ENCODE peak calls at places on chromosome 16, in ten cellular contexts. One of them, this sample, is unnamed.

GRCh38 chr16:83113317-83113716 is 486.5 kb downstream of the CDH13 start:
- DNase-seq in substantia nigra: peak
- DNase-seq in adrenal gland: no peak
- DNase-seq in pancreas: no peak
- DNase-seq in activated T-helper 2 cell treated with anti-CD3 and anti-CD28 coated beads, Interferon-gamma antibody, Interleukin-2, Interleukin-4, amounts not matched to agents 10 μg/mL and 5 μg/mL and 100 μg/mL, durations not matched to agents 14 hours and 24 hours and 36 hours: no peak
- DNase-seq in activated T-cell treated with anti-CD3 and anti-CD28 coated beads, Interleukin-2, amount 50 U/mL, for 24 hours: no peak
- DNase-seq in foreskin fibroblast: no peak
- DNase-seq in mesendoderm: peak
- DNase-seq in NCI-H460: no peak
- DNase-seq in GM10248: no peak
- DNase-seq in this sample: peak

GRCh38 chr16:31200821-31201510 is 1.6 kb downstream of the PYCARD start:
- DNase-seq in substantia nigra: no peak
- DNase-seq in adrenal gland: no peak
- DNase-seq in pancreas: no peak
- DNase-seq in activated T-helper 2 cell treated with anti-CD3 and anti-CD28 coated beads, Interferon-gamma antibody, Interleukin-2, Interleukin-4, amounts not matched to agents 10 μg/mL and 5 μg/mL and 100 μg/mL, durations not matched to agents 14 hours and 24 hours and 36 hours: peak
- DNase-seq in activated T-cell treated with anti-CD3 and anti-CD28 coated beads, Interleukin-2, amount 50 U/mL, for 24 hours: no peak
- DNase-seq in foreskin fibroblast: peak
- DNase-seq in mesendoderm: peak
- DNase-seq in NCI-H460: no peak
- DNase-seq in GM10248: peak
- DNase-seq in this sample: peak

GRCh38 chr16:88628512-88628974 is 9.8 kb upstream of the IL17C start:
- DNase-seq in substantia nigra: no peak
- DNase-seq in adrenal gland: peak
- DNase-seq in pancreas: no peak
- DNase-seq in activated T-helper 2 cell treated with anti-CD3 and anti-CD28 coated beads, Interferon-gamma antibody, Interleukin-2, Interleukin-4, amounts not matched to agents 10 μg/mL and 5 μg/mL and 100 μg/mL, durations not matched to agents 14 hours and 24 hours and 36 hours: no peak
- DNase-seq in activated T-cell treated with anti-CD3 and anti-CD28 coated beads, Interleukin-2, amount 50 U/mL, for 24 hours: no peak
- DNase-seq in foreskin fibroblast: no peak
- DNase-seq in mesendoderm: peak
- DNase-seq in NCI-H460: no peak
- DNase-seq in GM10248: no peak
- DNase-seq in this sample: peak

GRCh38 chr16:81551141-81551808 is 106.7 kb downstream of the CMIP start:
- DNase-seq in substantia nigra: no peak
- DNase-seq in adrenal gland: no peak
- DNase-seq in pancreas: no peak
- DNase-seq in activated T-helper 2 cell treated with anti-CD3 and anti-CD28 coated beads, Interferon-gamma antibody, Interleukin-2, Interleukin-4, amounts not matched to agents 10 μg/mL and 5 μg/mL and 100 μg/mL, durations not matched to agents 14 hours and 24 hours and 36 hours: no peak
- DNase-seq in activated T-cell treated with anti-CD3 and anti-CD28 coated beads, Interleukin-2, amount 50 U/mL, for 24 hours: no peak
- DNase-seq in foreskin fibroblast: peak
- DNase-seq in mesendoderm: peak
- DNase-seq in NCI-H460: no peak
- DNase-seq in GM10248: peak
- DNase-seq in this sample: peak

GRCh38 chr16:11264155-11264832 is 4.8 kb downstream of the TNP2 start:
- DNase-seq in substantia nigra: no peak
- DNase-seq in adrenal gland: no peak
- DNase-seq in pancreas: no peak
- DNase-seq in activated T-helper 2 cell treated with anti-CD3 and anti-CD28 coated beads, Interferon-gamma antibody, Interleukin-2, Interleukin-4, amounts not matched to agents 10 μg/mL and 5 μg/mL and 100 μg/mL, durations not matched to agents 14 hours and 24 hours and 36 hours: no peak
- DNase-seq in activated T-cell treated with anti-CD3 and anti-CD28 coated beads, Interleukin-2, amount 50 U/mL, for 24 hours: no peak
- DNase-seq in foreskin fibroblast: no peak
- DNase-seq in mesendoderm: no peak
- DNase-seq in NCI-H460: no peak
- DNase-seq in GM10248: no peak
- DNase-seq in this sample: no peak

GRCh38 chr16:66020642-66021041 is 345.8 kb upstream of the CDH5 start:
- DNase-seq in substantia nigra: no peak
- DNase-seq in adrenal gland: no peak
- DNase-seq in pancreas: no peak
- DNase-seq in activated T-helper 2 cell treated with anti-CD3 and anti-CD28 coated beads, Interferon-gamma antibody, Interleukin-2, Interleukin-4, amounts not matched to agents 10 μg/mL and 5 μg/mL and 100 μg/mL, durations not matched to agents 14 hours and 24 hours and 36 hours: no peak
- DNase-seq in activated T-cell treated with anti-CD3 and anti-CD28 coated beads, Interleukin-2, amount 50 U/mL, for 24 hours: no peak
- DNase-seq in foreskin fibroblast: no peak
- DNase-seq in mesendoderm: no peak
- DNase-seq in NCI-H460: no peak
- DNase-seq in GM10248: peak
- DNase-seq in this sample: no peak

GRCh38 chr16:75559002-75559401 is 3.0 kb upstream of the TMEM231 start:
- DNase-seq in substantia nigra: no peak
- DNase-seq in adrenal gland: no peak
- DNase-seq in pancreas: no peak
- DNase-seq in activated T-helper 2 cell treated with anti-CD3 and anti-CD28 coated beads, Interferon-gamma antibody, Interleukin-2, Interleukin-4, amounts not matched to agents 10 μg/mL and 5 μg/mL and 100 μg/mL, durations not matched to agents 14 hours and 24 hours and 36 hours: no peak
- DNase-seq in activated T-cell treated with anti-CD3 and anti-CD28 coated beads, Interleukin-2, amount 50 U/mL, for 24 hours: no peak
- DNase-seq in foreskin fibroblast: no peak
- DNase-seq in mesendoderm: no peak
- DNase-seq in NCI-H460: no peak
- DNase-seq in GM10248: no peak
- DNase-seq in this sample: no peak

GRCh38 chr16:1426734-1427451 is 4.0 kb upstream of the PERCC1 start:
- DNase-seq in substantia nigra: no peak
- DNase-seq in adrenal gland: no peak
- DNase-seq in pancreas: no peak
- DNase-seq in activated T-helper 2 cell treated with anti-CD3 and anti-CD28 coated beads, Interferon-gamma antibody, Interleukin-2, Interleukin-4, amounts not matched to agents 10 μg/mL and 5 μg/mL and 100 μg/mL, durations not matched to agents 14 hours and 24 hours and 36 hours: no peak
- DNase-seq in activated T-cell treated with anti-CD3 and anti-CD28 coated beads, Interleukin-2, amount 50 U/mL, for 24 hours: no peak
- DNase-seq in foreskin fibroblast: no peak
- DNase-seq in mesendoderm: peak
- DNase-seq in NCI-H460: no peak
- DNase-seq in GM10248: no peak
- DNase-seq in this sample: no peak

GRCh38 chr16:13316008-13316407 is 414.6 kb downstream of the SHISA9 start:
- DNase-seq in substantia nigra: no peak
- DNase-seq in adrenal gland: no peak
- DNase-seq in pancreas: no peak
- DNase-seq in activated T-helper 2 cell treated with anti-CD3 and anti-CD28 coated beads, Interferon-gamma antibody, Interleukin-2, Interleukin-4, amounts not matched to agents 10 μg/mL and 5 μg/mL and 100 μg/mL, durations not matched to agents 14 hours and 24 hours and 36 hours: no peak
- DNase-seq in activated T-cell treated with anti-CD3 and anti-CD28 coated beads, Interleukin-2, amount 50 U/mL, for 24 hours: no peak
- DNase-seq in foreskin fibroblast: peak
- DNase-seq in mesendoderm: no peak
- DNase-seq in NCI-H460: no peak
- DNase-seq in GM10248: no peak
- DNase-seq in this sample: peak

GRCh38 chr16:62167551-62167950 is 131.3 kb upstream of the CDH8 start:
- DNase-seq in substantia nigra: no peak
- DNase-seq in adrenal gland: no peak
- DNase-seq in pancreas: no peak
- DNase-seq in activated T-helper 2 cell treated with anti-CD3 and anti-CD28 coated beads, Interferon-gamma antibody, Interleukin-2, Interleukin-4, amounts not matched to agents 10 μg/mL and 5 μg/mL and 100 μg/mL, durations not matched to agents 14 hours and 24 hours and 36 hours: no peak
- DNase-seq in activated T-cell treated with anti-CD3 and anti-CD28 coated beads, Interleukin-2, amount 50 U/mL, for 24 hours: no peak
- DNase-seq in foreskin fibroblast: no peak
- DNase-seq in mesendoderm: no peak
- DNase-seq in NCI-H460: no peak
- DNase-seq in GM10248: no peak
- DNase-seq in this sample: no peak

GRCh38 chr16:58393138-58393504 is 850 bp downstream of the GINS3 start:
- DNase-seq in substantia nigra: no peak
- DNase-seq in adrenal gland: no peak
- DNase-seq in pancreas: no peak
- DNase-seq in activated T-helper 2 cell treated with anti-CD3 and anti-CD28 coated beads, Interferon-gamma antibody, Interleukin-2, Interleukin-4, amounts not matched to agents 10 μg/mL and 5 μg/mL and 100 μg/mL, durations not matched to agents 14 hours and 24 hours and 36 hours: no peak
- DNase-seq in activated T-cell treated with anti-CD3 and anti-CD28 coated beads, Interleukin-2, amount 50 U/mL, for 24 hours: no peak
- DNase-seq in foreskin fibroblast: no peak
- DNase-seq in mesendoderm: peak
- DNase-seq in NCI-H460: peak
- DNase-seq in GM10248: peak
- DNase-seq in this sample: peak

GRCh38 chr16:10731790-10732189 is 11.9 kb upstream of the NUBP1 start:
- DNase-seq in substantia nigra: no peak
- DNase-seq in adrenal gland: no peak
- DNase-seq in pancreas: no peak
- DNase-seq in activated T-helper 2 cell treated with anti-CD3 and anti-CD28 coated beads, Interferon-gamma antibody, Interleukin-2, Interleukin-4, amounts not matched to agents 10 μg/mL and 5 μg/mL and 100 μg/mL, durations not matched to agents 14 hours and 24 hours and 36 hours: no peak
- DNase-seq in activated T-cell treated with anti-CD3 and anti-CD28 coated beads, Interleukin-2, amount 50 U/mL, for 24 hours: no peak
- DNase-seq in foreskin fibroblast: no peak
- DNase-seq in mesendoderm: no peak
- DNase-seq in NCI-H460: no peak
- DNase-seq in GM10248: no peak
- DNase-seq in this sample: no peak

GRCh38 chr16:50311891-50312501 is 45.6 kb downstream of the ADCY7 start:
- DNase-seq in substantia nigra: no peak
- DNase-seq in adrenal gland: no peak
- DNase-seq in pancreas: no peak
- DNase-seq in activated T-helper 2 cell treated with anti-CD3 and anti-CD28 coated beads, Interferon-gamma antibody, Interleukin-2, Interleukin-4, amounts not matched to agents 10 μg/mL and 5 μg/mL and 100 μg/mL, durations not matched to agents 14 hours and 24 hours and 36 hours: no peak
- DNase-seq in activated T-cell treated with anti-CD3 and anti-CD28 coated beads, Interleukin-2, amount 50 U/mL, for 24 hours: peak
- DNase-seq in foreskin fibroblast: no peak
- DNase-seq in mesendoderm: no peak
- DNase-seq in NCI-H460: no peak
- DNase-seq in GM10248: no peak
- DNase-seq in this sample: no peak

GRCh38 chr16:57469917-57470470 is 7.5 kb downstream of the POLR2C start:
- DNase-seq in substantia nigra: no peak
- DNase-seq in adrenal gland: no peak
- DNase-seq in pancreas: no peak
- DNase-seq in activated T-helper 2 cell treated with anti-CD3 and anti-CD28 coated beads, Interferon-gamma antibody, Interleukin-2, Interleukin-4, amounts not matched to agents 10 μg/mL and 5 μg/mL and 100 μg/mL, durations not matched to agents 14 hours and 24 hours and 36 hours: no peak
- DNase-seq in activated T-cell treated with anti-CD3 and anti-CD28 coated beads, Interleukin-2, amount 50 U/mL, for 24 hours: no peak
- DNase-seq in foreskin fibroblast: no peak
- DNase-seq in mesendoderm: no peak
- DNase-seq in NCI-H460: no peak
- DNase-seq in GM10248: no peak
- DNase-seq in this sample: no peak

GRCh38 chr16:47037396-47037745 is 63.9 kb upstream of the DNAJA2 start:
- DNase-seq in substantia nigra: no peak
- DNase-seq in adrenal gland: peak
- DNase-seq in pancreas: no peak
- DNase-seq in activated T-helper 2 cell treated with anti-CD3 and anti-CD28 coated beads, Interferon-gamma antibody, Interleukin-2, Interleukin-4, amounts not matched to agents 10 μg/mL and 5 μg/mL and 100 μg/mL, durations not matched to agents 14 hours and 24 hours and 36 hours: no peak
- DNase-seq in activated T-cell treated with anti-CD3 and anti-CD28 coated beads, Interleukin-2, amount 50 U/mL, for 24 hours: no peak
- DNase-seq in foreskin fibroblast: no peak
- DNase-seq in mesendoderm: no peak
- DNase-seq in NCI-H460: no peak
- DNase-seq in GM10248: peak
- DNase-seq in this sample: peak

GRCh38 chr16:67979955-67980678 is at the start of gene DPEP3:
- DNase-seq in substantia nigra: no peak
- DNase-seq in adrenal gland: no peak
- DNase-seq in pancreas: no peak
- DNase-seq in activated T-helper 2 cell treated with anti-CD3 and anti-CD28 coated beads, Interferon-gamma antibody, Interleukin-2, Interleukin-4, amounts not matched to agents 10 μg/mL and 5 μg/mL and 100 μg/mL, durations not matched to agents 14 hours and 24 hours and 36 hours: no peak
- DNase-seq in activated T-cell treated with anti-CD3 and anti-CD28 coated beads, Interleukin-2, amount 50 U/mL, for 24 hours: no peak
- DNase-seq in foreskin fibroblast: no peak
- DNase-seq in mesendoderm: peak
- DNase-seq in NCI-H460: no peak
- DNase-seq in GM10248: no peak
- DNase-seq in this sample: no peak

GRCh38 chr16:66858740-66859396 is 14.7 kb downstream of the CA7 start:
- DNase-seq in substantia nigra: no peak
- DNase-seq in adrenal gland: peak
- DNase-seq in pancreas: no peak
- DNase-seq in activated T-helper 2 cell treated with anti-CD3 and anti-CD28 coated beads, Interferon-gamma antibody, Interleukin-2, Interleukin-4, amounts not matched to agents 10 μg/mL and 5 μg/mL and 100 μg/mL, durations not matched to agents 14 hours and 24 hours and 36 hours: no peak
- DNase-seq in activated T-cell treated with anti-CD3 and anti-CD28 coated beads, Interleukin-2, amount 50 U/mL, for 24 hours: no peak
- DNase-seq in foreskin fibroblast: no peak
- DNase-seq in mesendoderm: no peak
- DNase-seq in NCI-H460: no peak
- DNase-seq in GM10248: no peak
- DNase-seq in this sample: peak

GRCh38 chr16:46757339-46758050 is 9.4 kb upstream of the MYLK3 start:
- DNase-seq in substantia nigra: no peak
- DNase-seq in adrenal gland: no peak
- DNase-seq in pancreas: no peak
- DNase-seq in activated T-helper 2 cell treated with anti-CD3 and anti-CD28 coated beads, Interferon-gamma antibody, Interleukin-2, Interleukin-4, amounts not matched to agents 10 μg/mL and 5 μg/mL and 100 μg/mL, durations not matched to agents 14 hours and 24 hours and 36 hours: no peak
- DNase-seq in activated T-cell treated with anti-CD3 and anti-CD28 coated beads, Interleukin-2, amount 50 U/mL, for 24 hours: no peak
- DNase-seq in foreskin fibroblast: no peak
- DNase-seq in mesendoderm: peak
- DNase-seq in NCI-H460: no peak
- DNase-seq in GM10248: no peak
- DNase-seq in this sample: peak

GRCh38 chr16:28289939-28290862 is 2.1 kb upstream of the SBK1 start:
- DNase-seq in substantia nigra: no peak
- DNase-seq in adrenal gland: no peak
- DNase-seq in pancreas: no peak
- DNase-seq in activated T-helper 2 cell treated with anti-CD3 and anti-CD28 coated beads, Interferon-gamma antibody, Interleukin-2, Interleukin-4, amounts not matched to agents 10 μg/mL and 5 μg/mL and 100 μg/mL, durations not matched to agents 14 hours and 24 hours and 36 hours: no peak
- DNase-seq in activated T-cell treated with anti-CD3 and anti-CD28 coated beads, Interleukin-2, amount 50 U/mL, for 24 hours: no peak
- DNase-seq in foreskin fibroblast: no peak
- DNase-seq in mesendoderm: no peak
- DNase-seq in NCI-H460: no peak
- DNase-seq in GM10248: no peak
- DNase-seq in this sample: no peak

GRCh38 chr16:86050111-86050510 is 151.1 kb downstream of the IRF8 start:
- DNase-seq in substantia nigra: no peak
- DNase-seq in adrenal gland: no peak
- DNase-seq in pancreas: no peak
- DNase-seq in activated T-helper 2 cell treated with anti-CD3 and anti-CD28 coated beads, Interferon-gamma antibody, Interleukin-2, Interleukin-4, amounts not matched to agents 10 μg/mL and 5 μg/mL and 100 μg/mL, durations not matched to agents 14 hours and 24 hours and 36 hours: no peak
- DNase-seq in activated T-cell treated with anti-CD3 and anti-CD28 coated beads, Interleukin-2, amount 50 U/mL, for 24 hours: no peak
- DNase-seq in foreskin fibroblast: no peak
- DNase-seq in mesendoderm: no peak
- DNase-seq in NCI-H460: no peak
- DNase-seq in GM10248: no peak
- DNase-seq in this sample: no peak

GRCh38 chr16:7397901-7398300 is 65.3 kb downstream of the RBFOX1 start:
- DNase-seq in substantia nigra: no peak
- DNase-seq in adrenal gland: no peak
- DNase-seq in pancreas: no peak
- DNase-seq in activated T-helper 2 cell treated with anti-CD3 and anti-CD28 coated beads, Interferon-gamma antibody, Interleukin-2, Interleukin-4, amounts not matched to agents 10 μg/mL and 5 μg/mL and 100 μg/mL, durations not matched to agents 14 hours and 24 hours and 36 hours: no peak
- DNase-seq in activated T-cell treated with anti-CD3 and anti-CD28 coated beads, Interleukin-2, amount 50 U/mL, for 24 hours: no peak
- DNase-seq in foreskin fibroblast: peak
- DNase-seq in mesendoderm: peak
- DNase-seq in NCI-H460: no peak
- DNase-seq in GM10248: no peak
- DNase-seq in this sample: no peak

GRCh38 chr16:76114681-76115080 is 162.5 kb upstream of the CNTNAP4 start:
- DNase-seq in substantia nigra: no peak
- DNase-seq in adrenal gland: no peak
- DNase-seq in pancreas: no peak
- DNase-seq in activated T-helper 2 cell treated with anti-CD3 and anti-CD28 coated beads, Interferon-gamma antibody, Interleukin-2, Interleukin-4, amounts not matched to agents 10 μg/mL and 5 μg/mL and 100 μg/mL, durations not matched to agents 14 hours and 24 hours and 36 hours: no peak
- DNase-seq in activated T-cell treated with anti-CD3 and anti-CD28 coated beads, Interleukin-2, amount 50 U/mL, for 24 hours: no peak
- DNase-seq in foreskin fibroblast: no peak
- DNase-seq in mesendoderm: no peak
- DNase-seq in NCI-H460: no peak
- DNase-seq in GM10248: no peak
- DNase-seq in this sample: no peak

GRCh38 chr16:28051486-28051885 is 12.0 kb downstream of the GSG1L start:
- DNase-seq in substantia nigra: no peak
- DNase-seq in adrenal gland: no peak
- DNase-seq in pancreas: no peak
- DNase-seq in activated T-helper 2 cell treated with anti-CD3 and anti-CD28 coated beads, Interferon-gamma antibody, Interleukin-2, Interleukin-4, amounts not matched to agents 10 μg/mL and 5 μg/mL and 100 μg/mL, durations not matched to agents 14 hours and 24 hours and 36 hours: no peak
- DNase-seq in activated T-cell treated with anti-CD3 and anti-CD28 coated beads, Interleukin-2, amount 50 U/mL, for 24 hours: no peak
- DNase-seq in foreskin fibroblast: no peak
- DNase-seq in mesendoderm: no peak
- DNase-seq in NCI-H460: no peak
- DNase-seq in GM10248: no peak
- DNase-seq in this sample: no peak

This sample was measured in cardiac fibroblast.